ENCODE peak calls at places on chromosomes 12 and 14, in five cellular contexts. U is heart left ventricle, X is adrenal gland, J is upper lobe of left lung, B is uterus. Q is an unnamed sample.
A peak's percentile ranks its signal among the peaks of the same experiment; 100 is the strongest.

GRCh38 chr12:129607293-129607692 is 296.5 kb downstream of the TMEM132D start:
- DNase-seq in U (no peak), B (no peak), X (peak; percentile 16), J (no peak), Q (no peak)

GRCh38 chr12:51593539-51593938 is 2.5 kb downstream of the SCN8A start:
- DNase-seq in X (peak; percentile 27), B (no peak), U (no peak), J (no peak), Q (no peak)

GRCh38 chr14:56081139-56081538 is 37.1 kb upstream of the PELI2 start:
- DNase-seq in B (no peak), J (no peak), X (no peak), U (no peak), Q (no peak)

GRCh38 chr14:105169776-105170655 is 1.4 kb upstream of the JAG2 start:
- DNase-seq in J (no peak), B (no peak), X (no peak), U (no peak), Q (no peak)

GRCh38 chr14:93173943-93174395 is 10.7 kb downstream of the MOAP1 start:
- DNase-seq in U (no peak), B (no peak), X (peak; percentile 66), J (no peak), Q (peak; percentile 14)

GRCh38 chr12:109150124-109150640 is 33.8 kb downstream of the ACACB start:
- DNase-seq in J (no peak), U (no peak), B (no peak), X (no peak), Q (no peak)

GRCh38 chr14:63375772-63376171 is 57.0 kb upstream of the GPHB5 start:
- DNase-seq in J (no peak), U (no peak), X (no peak), B (no peak), Q (no peak)

GRCh38 chr12:124939428-124940142 is 25.1 kb upstream of the UBC start:
- DNase-seq in U (peak; percentile 83), X (peak; percentile 90), B (peak; percentile 93), J (peak; percentile 83), Q (peak; percentile 86)

GRCh38 chr14:23663127-23663526 is 27.0 kb downstream of the DHRS2 start:
- DNase-seq in X (no peak), B (no peak), U (no peak), J (no peak), Q (no peak)

GRCh38 chr12:62436164-62436503 is 30.5 kb upstream of the MON2 start:
- DNase-seq in B (no peak), X (no peak), J (no peak), U (no peak), Q (no peak)

GRCh38 chr14:60639677-60640076 is 9.6 kb downstream of the SIX1 start:
- DNase-seq in X (no peak), J (no peak), U (no peak), B (no peak), Q (no peak)

GRCh38 chr12:85688837-85689236 is 147.4 kb downstream of the RASSF9 start:
- DNase-seq in X (no peak), B (no peak), U (no peak), J (no peak), Q (no peak)

GRCh38 chr12:118126119-118126757 is 9.7 kb upstream of the PEBP1 start:
- DNase-seq in B (no peak), U (peak; percentile 68), J (peak; percentile 72), X (peak; percentile 96), Q (peak; percentile 93)

GRCh38 chr14:24848427-24848826 is 201.5 kb downstream of the STXBP6 start:
- DNase-seq in B (no peak), X (no peak), J (no peak), U (no peak), Q (no peak)

GRCh38 chr12:131911851-131912525 is 17.1 kb upstream of the PUS1 start:
- DNase-seq in X (no peak), B (no peak), J (no peak), U (no peak), Q (no peak)

GRCh38 chr14:96385385-96385784 is 6.5 kb upstream of the AK7 start:
- DNase-seq in B (no peak), J (no peak), X (no peak), U (no peak), Q (no peak)

GRCh38 chr14:96393292-96393691 is 1.4 kb downstream of the AK7 start:
- DNase-seq in B (no peak), J (no peak), X (no peak), U (no peak), Q (no peak)

GRCh38 chr14:96394047-96394815 is 2.3 kb downstream of the AK7 start:
- DNase-seq in J (no peak), B (no peak), U (no peak), X (no peak), Q (no peak)

GRCh38 chr14:96391293-96392118 is 422 bp upstream of the AK7 start:
- DNase-seq in U (peak; percentile 97), B (peak; percentile 95), X (peak; percentile 97), J (peak; percentile 99), Q (peak; percentile 98)

DNA sequence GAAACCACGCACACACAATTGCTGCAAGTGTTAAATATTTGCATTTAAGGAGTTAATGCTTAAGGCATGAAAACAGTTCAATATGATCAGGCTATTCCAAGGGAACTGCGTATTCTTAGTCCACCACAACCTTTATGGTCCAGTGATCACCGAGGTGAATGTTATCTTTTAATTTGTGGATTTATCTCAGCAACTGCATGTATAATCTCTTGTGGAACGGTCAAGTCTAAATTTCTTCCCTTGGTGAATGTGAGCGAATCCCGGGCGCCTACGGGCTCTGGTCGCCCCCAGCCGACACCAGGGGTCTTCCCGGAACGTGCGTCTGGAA is 999 bp upstream of the AK7 start:
- DNase-seq in U (no peak), B (no peak), X (no peak), J (no peak), Q (no peak)
- H3K4me3 ChIP-seq in U (peak overlapping the region; percentile 60), B (peak overlapping the region; percentile 70), X (peak overlapping the region; percentile 71), J (peak overlapping the region; percentile 61), Q (peak overlapping the region; percentile 87)

GRCh38 chr12:49201595-49202295 is 12.9 kb upstream of the TUBA1A start:
- DNase-seq in J (no peak), X (no peak), U (no peak), B (peak; percentile 37), Q (no peak)
- TF ChIP-seq POLR2A in J (no peak), X (no peak), U (no peak), B (no peak), Q (no peak)

GRCh38 chr14:67814826-67815225 is 1.6 kb downstream of the ZFYVE26 start:
- DNase-seq in X (no peak), J (no peak), B (no peak), U (no peak), Q (no peak)

GRCh38 chr14:67816326-67817009 is at the start of gene ZFYVE26:
- DNase-seq in B (peak; percentile 88), U (peak; percentile 93), X (peak; percentile 95), J (peak; percentile 96), Q (peak; percentile 92)

GRCh38 chr14:67819563-67820411 is at the start of gene RAD51B:
- DNase-seq in U (peak; percentile 84), J (peak; percentile 90), X (peak; percentile 86), B (peak; percentile 85), Q (peak; percentile 90)

GRCh38 chr14:67817750-67818438 is 1.5 kb upstream of the ZFYVE26 start:
- DNase-seq in B (no peak), U (no peak), X (no peak), J (peak; percentile 41), Q (no peak)

GRCh38 chr14:67815573-67816235 is 686 bp downstream of the ZFYVE26 start:
- DNase-seq in J (no peak), X (peak; percentile 32), B (no peak), U (no peak), Q (no peak)
- H3K4me1 ChIP-seq in J (peaks cover 30% of the 10 kb centered on the region), X (peaks cover 23% of the 10 kb centered on the region), B (no peaks in the 10 kb centered on the region), U (no peaks in the 10 kb centered on the region), Q (peaks cover 18% of the 10 kb centered on the region)

GRCh38 chr14:52883658-52884057 is 67.2 kb downstream of the FERMT2 start:
- DNase-seq in X (no peak), J (no peak), U (no peak), B (no peak), Q (no peak)
- H3K4me3 ChIP-seq in X (no peak overlapping the region), J (no peak overlapping the region), U (no peak overlapping the region), B (no peak overlapping the region), Q (no peak overlapping the region)

GRCh38 chr12:89895591-89895990 is 187.0 kb upstream of the ATP2B1 start:
- DNase-seq in J (no peak), B (no peak), X (no peak), U (no peak), Q (no peak)
- TF ChIP-seq POLR2A in J (no peak), B (no peak), X (no peak), U (no peak), Q (no peak)

GRCh38 chr12:54286042-54286931 is 5.8 kb downstream of the HNRNPA1 start:
- DNase-seq in B (no peak), U (no peak), J (no peak), X (no peak), Q (no peak)
- H3K4me1 ChIP-seq in B (peaks cover 13% of the 10 kb centered on the region), U (peaks cover 9% of the 10 kb centered on the region), J (peaks cover 52% of the 10 kb centered on the region), X (peaks cover 56% of the 10 kb centered on the region), Q (peaks cover 76% of the 10 kb centered on the region)

GRCh38 chr14:102757646-102758045 is 19.6 kb upstream of the TRAF3 start:
- DNase-seq in J (no peak), B (no peak), U (no peak), X (no peak), Q (no peak)

GRCh38 chr14:102759416-102759815 is 17.8 kb upstream of the TRAF3 start:
- DNase-seq in B (no peak), U (no peak), J (no peak), X (peak; percentile 22), Q (no peak)

GRCh38 chr14:102758087-102758486 is 19.2 kb upstream of the TRAF3 start:
- DNase-seq in B (no peak), U (no peak), X (no peak), J (no peak), Q (no peak)

GRCh38 chr14:102761206-102761605 is 16.0 kb upstream of the TRAF3 start:
- DNase-seq in U (no peak), X (no peak), B (no peak), J (no peak), Q (no peak)

DNA sequence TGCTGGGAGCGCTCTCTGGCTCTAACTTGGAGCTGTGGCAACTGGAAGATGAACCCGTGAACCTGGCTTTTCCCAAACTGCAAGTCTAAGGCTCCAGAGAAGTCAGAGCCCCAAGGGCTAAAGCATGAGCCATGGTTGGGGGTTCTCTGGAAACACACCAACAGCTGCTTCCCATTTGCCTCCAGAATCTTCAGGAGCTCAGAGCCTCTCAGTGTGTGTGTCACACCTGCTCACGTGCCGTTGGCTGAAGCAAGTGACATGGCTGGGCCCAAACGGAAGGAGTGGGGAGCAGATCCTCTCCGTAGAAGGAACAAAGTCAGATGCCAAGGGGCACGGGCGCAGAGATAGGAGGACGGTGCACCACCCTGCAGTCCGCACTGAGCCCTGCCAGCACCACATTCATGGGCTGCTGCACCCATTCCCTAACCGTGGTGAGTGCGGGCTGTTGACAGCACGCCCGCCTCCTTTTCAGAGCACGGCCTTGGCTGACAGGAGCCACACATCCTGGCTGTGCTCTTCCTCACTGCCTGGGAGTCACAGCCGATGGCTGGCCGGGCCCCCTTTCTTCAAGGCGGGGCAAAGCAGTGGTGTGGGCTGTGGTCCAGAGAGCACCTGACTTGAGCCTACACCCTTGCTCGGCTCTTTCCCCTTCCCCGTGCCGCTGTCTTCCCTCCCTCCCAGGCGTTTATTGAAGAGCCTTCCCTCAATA is 16.6 kb upstream of the TRAF3 start:
- DNase-seq in U (no peak), J (peak; percentile 29), X (no peak), B (no peak), Q (no peak)
- H3K4me3 ChIP-seq in U (no peak overlapping the region), J (no peak overlapping the region), X (no peak overlapping the region), B (no peak overlapping the region), Q (no peak overlapping the region)

Q was measured in stomach.